ENCODE peak calls at places on chromosomes 5 and 9, in five cellular contexts. V, W, K, O and E are unnamed samples.

GRCh38 chr5:68068204-68068603 is 147.4 kb upstream of the PIK3R1 start:
- DNase-seq in V (no peak), K (no peak), O (no peak), W (no peak), E (no peak)

GRCh38 chr5:138824924-138825863 is 49.9 kb downstream of the LRRTM2 start:
- DNase-seq in K (no peak), W (no peak), V (peak; percentile 19), O (no peak), E (no peak)

GRCh38 chr9:109483771-109484442 is 14.2 kb downstream of the PTPN3 start:
- DNase-seq in V (no peak), O (no peak), K (no peak), W (no peak), E (no peak)

GRCh38 chr5:91194861-91195460 is 188.2 kb downstream of the ARRDC3 start:
- DNase-seq in K (no peak), W (no peak), V (no peak), O (no peak), E (no peak)

GRCh38 chr9:6842584-6842947 is 84.8 kb downstream of the KDM4C start:
- DNase-seq in O (no peak), V (no peak), K (no peak), W (peak; percentile 25), E (no peak)

GRCh38 chr5:446864-447263 is 3.9 kb downstream of the EXOC3 start:
- DNase-seq in K (no peak), V (no peak), W (no peak), O (no peak), E (peak; percentile 30)

GRCh38 chr9:38355115-38355514 is 37.4 kb upstream of the ALDH1B1 start:
- DNase-seq in W (no peak), O (no peak), V (no peak), K (no peak), E (no peak)

GRCh38 chr9:112310826-112311225 is 22.6 kb downstream of the PTBP3 start:
- DNase-seq in K (no peak), V (no peak), W (no peak), O (no peak), E (no peak)

GRCh38 chr9:137534256-137535119 is 15.7 kb downstream of the PNPLA7 start:
- DNase-seq in K (no peak), V (peak; percentile 28), W (no peak), O (no peak), E (peak; percentile 17)

GRCh38 chr5:128632264-128632663 is 94.2 kb upstream of the FBN2 start:
- DNase-seq in K (no peak), W (peak; percentile 9), O (no peak), V (no peak), E (no peak)

GRCh38 chr5:56607551-56607950 is 207.8 kb upstream of the MAP3K1 start:
- DNase-seq in V (no peak), K (no peak), W (no peak), O (no peak), E (no peak)

GRCh38 chr5:149288437-149288836 is 16.8 kb downstream of the AFAP1L1 start:
- DNase-seq in O (no peak), W (no peak), K (no peak), V (no peak), E (no peak)

GRCh38 chr5:994272-994607 is 14.4 kb upstream of the NKD2 start:
- DNase-seq in W (no peak), K (no peak), O (no peak), V (no peak), E (no peak)

GRCh38 chr5:111966290-111966689 is 209.3 kb upstream of the NREP start:
- DNase-seq in V (no peak), W (no peak), O (no peak), K (no peak), E (no peak)

GRCh38 chr9:7097785-7098420 is 340.1 kb downstream of the KDM4C start:
- DNase-seq in W (no peak), V (no peak), O (no peak), K (no peak), E (no peak)

GRCh38 chr5:176743136-176743827 is 67.1 kb upstream of the UNC5A start:
- DNase-seq in K (no peak), W (no peak), O (no peak), V (no peak), E (no peak)

GRCh38 chr9:79731483-79731882 is 159.7 kb downstream of the TLE4 start:
- DNase-seq in W (no peak), V (peak; percentile 7), O (no peak), K (no peak), E (no peak)

GRCh38 chr9:135085830-135086546 is 1.5 kb upstream of the OLFM1 start:
- DNase-seq in O (no peak), K (no peak), W (no peak), V (peak; percentile 68), E (no peak)

GRCh38 chr5:161719157-161719556 is 33.6 kb downstream of the GABRA6 start:
- DNase-seq in O (no peak), W (no peak), K (no peak), V (no peak), E (no peak)

GRCh38 chr9:20477940-20478620 is 144.2 kb downstream of the MLLT3 start:
- DNase-seq in V (peak; percentile 11), W (peak; percentile 26), O (no peak), K (no peak), E (no peak)

GRCh38 chr9:4225291-4226119 is 74.4 kb downstream of the GLIS3 start:
- DNase-seq in O (no peak), W (peak; percentile 73), K (no peak), V (no peak), E (no peak)

GRCh38 chr5:83227611-83228010 is 150.3 kb downstream of the XRCC4 start:
- DNase-seq in K (no peak), W (no peak), O (no peak), V (no peak), E (no peak)

GRCh38 chr5:137342764-137343163 is 156.4 kb downstream of the SPOCK1 start:
- DNase-seq in K (no peak), V (no peak), O (no peak), W (no peak), E (no peak)

GRCh38 chr5:128123936-128124335 is 40.4 kb downstream of the SLC12A2 start:
- DNase-seq in K (no peak), W (no peak), O (no peak), V (no peak), E (no peak)

GRCh38 chr5:67826296-67826695 is 389.3 kb upstream of the PIK3R1 start:
- DNase-seq in O (no peak), W (no peak), K (no peak), V (no peak), E (no peak)

GRCh38 chr5:14487101-14487895 is 94.3 kb upstream of the OTULINL start:
- DNase-seq in W (no peak), O (no peak), K (no peak), V (no peak), E (no peak)